ENCODE peak calls at places on chromosomes 7 and 10, in eight cellular contexts. One of them, this sample, is unnamed.

GRCh38 chr7:1920266-1920681 is 250.2 kb downstream of the ELFN1 start:
- DNase-seq in A172: no peak
- DNase-seq in GM13977: peak
- DNase-seq in iris pigment epithelial cell: no peak
- DNase-seq in HT1080: no peak
- DNase-seq in HT-29: no peak
- DNase-seq in kidney: peak
- DNase-seq in activated T-helper 9 cell treated with anti-CD3 and anti-CD28 coated beads, Interleukin-2, amount 50 U/mL, for 16 hours: peak
- DNase-seq in this sample: no peak

GRCh38 chr10:15712903-15713302 is 6.8 kb downstream of the ITGA8 start:
- DNase-seq in A172: no peak
- DNase-seq in GM13977: no peak
- DNase-seq in iris pigment epithelial cell: peak
- DNase-seq in HT1080: no peak
- DNase-seq in HT-29: no peak
- DNase-seq in kidney: no peak
- DNase-seq in activated T-helper 9 cell treated with anti-CD3 and anti-CD28 coated beads, Interleukin-2, amount 50 U/mL, for 16 hours: no peak
- DNase-seq in this sample: no peak

GRCh38 chr10:14047431-14047830 is 283.3 kb downstream of the FRMD4A start:
- DNase-seq in A172: no peak
- DNase-seq in GM13977: no peak
- DNase-seq in iris pigment epithelial cell: no peak
- DNase-seq in HT1080: no peak
- DNase-seq in HT-29: no peak
- DNase-seq in kidney: no peak
- DNase-seq in activated T-helper 9 cell treated with anti-CD3 and anti-CD28 coated beads, Interleukin-2, amount 50 U/mL, for 16 hours: no peak
- DNase-seq in this sample: no peak

GRCh38 chr10:43396928-43397624 is 11.9 kb downstream of the HNRNPF start:
- DNase-seq in A172: peak
- DNase-seq in GM13977: peak
- DNase-seq in iris pigment epithelial cell: peak
- DNase-seq in HT1080: peak
- DNase-seq in HT-29: peak
- DNase-seq in kidney: peak
- DNase-seq in activated T-helper 9 cell treated with anti-CD3 and anti-CD28 coated beads, Interleukin-2, amount 50 U/mL, for 16 hours: peak
- DNase-seq in this sample: no peak

GRCh38 chr10:115968236-115968635 is 304.8 kb downstream of the GFRA1 start:
- DNase-seq in A172: no peak
- DNase-seq in GM13977: no peak
- DNase-seq in iris pigment epithelial cell: no peak
- DNase-seq in HT1080: no peak
- DNase-seq in HT-29: no peak
- DNase-seq in kidney: no peak
- DNase-seq in activated T-helper 9 cell treated with anti-CD3 and anti-CD28 coated beads, Interleukin-2, amount 50 U/mL, for 16 hours: no peak
- DNase-seq in this sample: no peak

GRCh38 chr7:40879941-40880558 is 745.2 kb downstream of the SUGCT start:
- DNase-seq in A172: no peak
- DNase-seq in GM13977: no peak
- DNase-seq in iris pigment epithelial cell: peak
- DNase-seq in HT1080: no peak
- DNase-seq in HT-29: no peak
- DNase-seq in kidney: no peak
- DNase-seq in activated T-helper 9 cell treated with anti-CD3 and anti-CD28 coated beads, Interleukin-2, amount 50 U/mL, for 16 hours: no peak
- DNase-seq in this sample: no peak

GRCh38 chr7:32154797-32155196 is 84.6 kb upstream of the PDE1C start:
- DNase-seq in A172: peak
- DNase-seq in GM13977: no peak
- DNase-seq in iris pigment epithelial cell: no peak
- DNase-seq in HT1080: peak
- DNase-seq in HT-29: no peak
- DNase-seq in kidney: no peak
- DNase-seq in activated T-helper 9 cell treated with anti-CD3 and anti-CD28 coated beads, Interleukin-2, amount 50 U/mL, for 16 hours: no peak
- DNase-seq in this sample: no peak

GRCh38 chr10:113711142-113711541 is 31.4 kb downstream of the CASP7 start:
- DNase-seq in A172: no peak
- DNase-seq in GM13977: no peak
- DNase-seq in iris pigment epithelial cell: no peak
- DNase-seq in HT1080: no peak
- DNase-seq in HT-29: no peak
- DNase-seq in kidney: no peak
- DNase-seq in activated T-helper 9 cell treated with anti-CD3 and anti-CD28 coated beads, Interleukin-2, amount 50 U/mL, for 16 hours: no peak
- DNase-seq in this sample: no peak

GRCh38 chr10:68167271-68167670 is 58.0 kb downstream of the MYPN start:
- DNase-seq in A172: no peak
- DNase-seq in GM13977: no peak
- DNase-seq in iris pigment epithelial cell: peak
- DNase-seq in HT1080: no peak
- DNase-seq in HT-29: no peak
- DNase-seq in kidney: no peak
- DNase-seq in activated T-helper 9 cell treated with anti-CD3 and anti-CD28 coated beads, Interleukin-2, amount 50 U/mL, for 16 hours: no peak
- DNase-seq in this sample: no peak

GRCh38 chr7:134910214-134910890 is 76.0 kb upstream of the AGBL3 start:
- DNase-seq in A172: no peak
- DNase-seq in GM13977: no peak
- DNase-seq in iris pigment epithelial cell: no peak
- DNase-seq in HT1080: no peak
- DNase-seq in HT-29: no peak
- DNase-seq in kidney: no peak
- DNase-seq in activated T-helper 9 cell treated with anti-CD3 and anti-CD28 coated beads, Interleukin-2, amount 50 U/mL, for 16 hours: no peak
- DNase-seq in this sample: no peak

GRCh38 chr10:1854271-1854670 is 116.9 kb upstream of the ADARB2 start:
- DNase-seq in A172: no peak
- DNase-seq in GM13977: no peak
- DNase-seq in iris pigment epithelial cell: no peak
- DNase-seq in HT1080: no peak
- DNase-seq in HT-29: no peak
- DNase-seq in kidney: no peak
- DNase-seq in activated T-helper 9 cell treated with anti-CD3 and anti-CD28 coated beads, Interleukin-2, amount 50 U/mL, for 16 hours: no peak
- DNase-seq in this sample: no peak

GRCh38 chr7:142632291-142633134 is 116.8 kb upstream of the PRSS1 start:
- DNase-seq in A172: peak
- DNase-seq in GM13977: peak
- DNase-seq in iris pigment epithelial cell: peak
- DNase-seq in HT1080: peak
- DNase-seq in HT-29: peak
- DNase-seq in kidney: no peak
- DNase-seq in activated T-helper 9 cell treated with anti-CD3 and anti-CD28 coated beads, Interleukin-2, amount 50 U/mL, for 16 hours: peak
- DNase-seq in this sample: peak

GRCh38 chr10:58963101-58963534 is 213.3 kb upstream of the PHYHIPL start:
- DNase-seq in A172: no peak
- DNase-seq in GM13977: no peak
- DNase-seq in iris pigment epithelial cell: no peak
- DNase-seq in HT1080: no peak
- DNase-seq in HT-29: peak
- DNase-seq in kidney: no peak
- DNase-seq in activated T-helper 9 cell treated with anti-CD3 and anti-CD28 coated beads, Interleukin-2, amount 50 U/mL, for 16 hours: no peak
- DNase-seq in this sample: no peak

GRCh38 chr10:109277456-109277855 is 645.9 kb downstream of the XPNPEP1 start:
- DNase-seq in A172: no peak
- DNase-seq in GM13977: no peak
- DNase-seq in iris pigment epithelial cell: peak
- DNase-seq in HT1080: no peak
- DNase-seq in HT-29: no peak
- DNase-seq in kidney: no peak
- DNase-seq in activated T-helper 9 cell treated with anti-CD3 and anti-CD28 coated beads, Interleukin-2, amount 50 U/mL, for 16 hours: no peak
- DNase-seq in this sample: no peak

GRCh38 chr7:130419652-130420051 is 21.2 kb downstream of the CEP41 start:
- DNase-seq in A172: no peak
- DNase-seq in GM13977: no peak
- DNase-seq in iris pigment epithelial cell: peak
- DNase-seq in HT1080: peak
- DNase-seq in HT-29: no peak
- DNase-seq in kidney: no peak
- DNase-seq in activated T-helper 9 cell treated with anti-CD3 and anti-CD28 coated beads, Interleukin-2, amount 50 U/mL, for 16 hours: no peak
- DNase-seq in this sample: no peak

GRCh38 chr7:138982204-138982623 is 1.0 kb upstream of the KIAA1549 start:
- DNase-seq in A172: no peak
- DNase-seq in GM13977: no peak
- DNase-seq in iris pigment epithelial cell: no peak
- DNase-seq in HT1080: no peak
- DNase-seq in HT-29: no peak
- DNase-seq in kidney: no peak
- DNase-seq in activated T-helper 9 cell treated with anti-CD3 and anti-CD28 coated beads, Interleukin-2, amount 50 U/mL, for 16 hours: no peak
- DNase-seq in this sample: no peak

GRCh38 chr10:18321371-18321770 is 181.1 kb downstream of the CACNB2 start:
- DNase-seq in A172: no peak
- DNase-seq in GM13977: no peak
- DNase-seq in iris pigment epithelial cell: no peak
- DNase-seq in HT1080: no peak
- DNase-seq in HT-29: no peak
- DNase-seq in kidney: no peak
- DNase-seq in activated T-helper 9 cell treated with anti-CD3 and anti-CD28 coated beads, Interleukin-2, amount 50 U/mL, for 16 hours: no peak
- DNase-seq in this sample: no peak

GRCh38 chr7:44283381-44284211 is 41.8 kb downstream of the CAMK2B start:
- DNase-seq in A172: no peak
- DNase-seq in GM13977: no peak
- DNase-seq in iris pigment epithelial cell: no peak
- DNase-seq in HT1080: no peak
- DNase-seq in HT-29: no peak
- DNase-seq in kidney: peak
- DNase-seq in activated T-helper 9 cell treated with anti-CD3 and anti-CD28 coated beads, Interleukin-2, amount 50 U/mL, for 16 hours: no peak
- DNase-seq in this sample: no peak

GRCh38 chr10:33869089-33869488 is 534.6 kb upstream of the NRP1 start:
- DNase-seq in A172: no peak
- DNase-seq in GM13977: no peak
- DNase-seq in iris pigment epithelial cell: no peak
- DNase-seq in HT1080: no peak
- DNase-seq in HT-29: no peak
- DNase-seq in kidney: no peak
- DNase-seq in activated T-helper 9 cell treated with anti-CD3 and anti-CD28 coated beads, Interleukin-2, amount 50 U/mL, for 16 hours: no peak
- DNase-seq in this sample: no peak

GRCh38 chr7:138917771-138918170 is 63.4 kb downstream of the KIAA1549 start:
- DNase-seq in A172: no peak
- DNase-seq in GM13977: no peak
- DNase-seq in iris pigment epithelial cell: no peak
- DNase-seq in HT1080: no peak
- DNase-seq in HT-29: no peak
- DNase-seq in kidney: no peak
- DNase-seq in activated T-helper 9 cell treated with anti-CD3 and anti-CD28 coated beads, Interleukin-2, amount 50 U/mL, for 16 hours: no peak
- DNase-seq in this sample: no peak

GRCh38 chr10:131753336-131753735 is 147.5 kb upstream of the PPP2R2D start:
- DNase-seq in A172: no peak
- DNase-seq in GM13977: no peak
- DNase-seq in iris pigment epithelial cell: no peak
- DNase-seq in HT1080: no peak
- DNase-seq in HT-29: no peak
- DNase-seq in kidney: no peak
- DNase-seq in activated T-helper 9 cell treated with anti-CD3 and anti-CD28 coated beads, Interleukin-2, amount 50 U/mL, for 16 hours: no peak
- DNase-seq in this sample: no peak

GRCh38 chr10:29687411-29688160 is 52.8 kb upstream of the SVIL start:
- DNase-seq in A172: no peak
- DNase-seq in GM13977: no peak
- DNase-seq in iris pigment epithelial cell: peak
- DNase-seq in HT1080: no peak
- DNase-seq in HT-29: no peak
- DNase-seq in kidney: no peak
- DNase-seq in activated T-helper 9 cell treated with anti-CD3 and anti-CD28 coated beads, Interleukin-2, amount 50 U/mL, for 16 hours: no peak
- DNase-seq in this sample: no peak

GRCh38 chr7:158063850-158064610 is 523.6 kb downstream of the PTPRN2 start:
- DNase-seq in A172: no peak
- DNase-seq in GM13977: no peak
- DNase-seq in iris pigment epithelial cell: no peak
- DNase-seq in HT1080: no peak
- DNase-seq in HT-29: no peak
- DNase-seq in kidney: no peak
- DNase-seq in activated T-helper 9 cell treated with anti-CD3 and anti-CD28 coated beads, Interleukin-2, amount 50 U/mL, for 16 hours: no peak
- DNase-seq in this sample: no peak

GRCh38 chr10:123101844-123102243 is 33.9 kb upstream of the HMX3 start:
- DNase-seq in A172: no peak
- DNase-seq in GM13977: no peak
- DNase-seq in iris pigment epithelial cell: no peak
- DNase-seq in HT1080: no peak
- DNase-seq in HT-29: no peak
- DNase-seq in kidney: no peak
- DNase-seq in activated T-helper 9 cell treated with anti-CD3 and anti-CD28 coated beads, Interleukin-2, amount 50 U/mL, for 16 hours: no peak
- DNase-seq in this sample: no peak

GRCh38 chr7:86790383-86790782 is 146.7 kb downstream of the GRM3 start:
- DNase-seq in A172: no peak
- DNase-seq in GM13977: no peak
- DNase-seq in iris pigment epithelial cell: no peak
- DNase-seq in HT1080: no peak
- DNase-seq in HT-29: no peak
- DNase-seq in kidney: no peak
- DNase-seq in activated T-helper 9 cell treated with anti-CD3 and anti-CD28 coated beads, Interleukin-2, amount 50 U/mL, for 16 hours: no peak
- DNase-seq in this sample: no peak

GRCh38 chr7:27316311-27316710 is 73.7 kb downstream of the EVX1 start:
- DNase-seq in A172: no peak
- DNase-seq in GM13977: no peak
- DNase-seq in iris pigment epithelial cell: no peak
- DNase-seq in HT1080: no peak
- DNase-seq in HT-29: no peak
- DNase-seq in kidney: no peak
- DNase-seq in activated T-helper 9 cell treated with anti-CD3 and anti-CD28 coated beads, Interleukin-2, amount 50 U/mL, for 16 hours: no peak
- DNase-seq in this sample: no peak

GRCh38 chr7:151363182-151363581 is 21.6 kb downstream of the NUB1 start:
- DNase-seq in A172: no peak
- DNase-seq in GM13977: no peak
- DNase-seq in iris pigment epithelial cell: no peak
- DNase-seq in HT1080: no peak
- DNase-seq in HT-29: no peak
- DNase-seq in kidney: no peak
- DNase-seq in activated T-helper 9 cell treated with anti-CD3 and anti-CD28 coated beads, Interleukin-2, amount 50 U/mL, for 16 hours: no peak
- DNase-seq in this sample: no peak

GRCh38 chr7:122038904-122039303 is 105.1 kb downstream of the AASS start:
- DNase-seq in A172: no peak
- DNase-seq in GM13977: no peak
- DNase-seq in iris pigment epithelial cell: peak
- DNase-seq in HT1080: peak
- DNase-seq in HT-29: no peak
- DNase-seq in kidney: no peak
- DNase-seq in activated T-helper 9 cell treated with anti-CD3 and anti-CD28 coated beads, Interleukin-2, amount 50 U/mL, for 16 hours: no peak
- DNase-seq in this sample: no peak

GRCh38 chr7:64636386-64636785 is 29.5 kb upstream of the ZNF107 start:
- DNase-seq in A172: no peak
- DNase-seq in GM13977: no peak
- DNase-seq in iris pigment epithelial cell: no peak
- DNase-seq in HT1080: no peak
- DNase-seq in HT-29: no peak
- DNase-seq in kidney: no peak
- DNase-seq in activated T-helper 9 cell treated with anti-CD3 and anti-CD28 coated beads, Interleukin-2, amount 50 U/mL, for 16 hours: no peak
- DNase-seq in this sample: no peak

GRCh38 chr7:133053321-133053891 is 28.5 kb downstream of the CHCHD3 start:
- DNase-seq in A172: peak
- DNase-seq in GM13977: peak
- DNase-seq in iris pigment epithelial cell: peak
- DNase-seq in HT1080: peak
- DNase-seq in HT-29: no peak
- DNase-seq in kidney: no peak
- DNase-seq in activated T-helper 9 cell treated with anti-CD3 and anti-CD28 coated beads, Interleukin-2, amount 50 U/mL, for 16 hours: no peak
- DNase-seq in this sample: peak

GRCh38 chr7:125098377-125098970 is 168.8 kb upstream of the POT1 start:
- DNase-seq in A172: no peak
- DNase-seq in GM13977: no peak
- DNase-seq in iris pigment epithelial cell: no peak
- DNase-seq in HT1080: no peak
- DNase-seq in HT-29: no peak
- DNase-seq in kidney: no peak
- DNase-seq in activated T-helper 9 cell treated with anti-CD3 and anti-CD28 coated beads, Interleukin-2, amount 50 U/mL, for 16 hours: no peak
- DNase-seq in this sample: no peak

GRCh38 chr7:149869291-149869650 is 4.5 kb upstream of the ATP6V0E2 start:
- DNase-seq in A172: no peak
- DNase-seq in GM13977: no peak
- DNase-seq in iris pigment epithelial cell: no peak
- DNase-seq in HT1080: no peak
- DNase-seq in HT-29: no peak
- DNase-seq in kidney: no peak
- DNase-seq in activated T-helper 9 cell treated with anti-CD3 and anti-CD28 coated beads, Interleukin-2, amount 50 U/mL, for 16 hours: no peak
- DNase-seq in this sample: no peak